ENCODE peak calls at places on chromosomes 1 and 21, in nine cellular contexts. O is left kidney, N is HS-5, I is GM13977, A is ovary, M is cerebellar cortex, T is anterior cingulate cortex, G is choroid plexus epithelial cell, L is iris pigment epithelial cell. W is an unnamed sample.

GRCh38 chr1:107480548-107480947 is 339.7 kb downstream of the NTNG1 start:
- DNase-seq in O (peak; percentile 78), N (no peak), I (no peak), A (no peak), M (peak; percentile 8), T (peak; percentile 15), G (peak; percentile 10), L (no peak), W (no peak)

GRCh38 chr1:108606478-108606877 is 46.6 kb downstream of the EEIG2 start:
- DNase-seq in O (no peak), N (no peak), I (no peak), A (no peak), M (no peak), T (no peak), G (no peak), L (no peak), W (no peak)

GRCh38 chr1:112505878-112506277 is 2.9 kb upstream of the WNT2B start:
- DNase-seq in O (no peak), N (no peak), I (no peak), A (no peak), M (no peak), T (no peak), G (no peak), L (no peak), W (no peak)

GRCh38 chr1:34354367-34354766 is 177.7 kb downstream of the C1orf94 start:
- DNase-seq in O (no peak), N (no peak), I (no peak), A (no peak), M (no peak), T (no peak), G (no peak), L (no peak), W (no peak)

GRCh38 chr1:183279835-183280234 is 93.8 kb downstream of the LAMC2 start:
- DNase-seq in O (no peak), N (peak; percentile 84), I (no peak), A (no peak), M (no peak), T (no peak), G (peak; percentile 96), L (peak; percentile 96), W (peak; percentile 98)

GRCh38 chr1:228281631-228282328 is 73.9 kb downstream of the OBSCN start:
- DNase-seq in O (no peak), N (no peak), I (no peak), A (peak; percentile 31), M (no peak), T (no peak), G (no peak), L (no peak), W (no peak)

GRCh38 chr1:203538726-203539125 is 44.8 kb downstream of the OPTC start:
- DNase-seq in O (no peak), N (no peak), I (no peak), A (no peak), M (no peak), T (no peak), G (no peak), L (no peak), W (no peak)

GRCh38 chr1:26582836-26583460 is 53.4 kb downstream of the RPS6KA1 start:
- DNase-seq in O (no peak), N (peak; percentile 31), I (peak; percentile 56), A (no peak), M (no peak), T (no peak), G (peak; percentile 60), L (peak; percentile 85), W (peak; percentile 79)

GRCh38 chr1:24735619-24736375 is 9.4 kb upstream of the CLIC4 start:
- DNase-seq in O (peak; percentile 79), N (no peak), I (no peak), A (peak; percentile 61), M (peak; percentile 61), T (no peak), G (peak; percentile 55), L (peak; percentile 57), W (peak; percentile 88)

GRCh38 chr21:33292724-33293123 is 26.6 kb downstream of the IL10RB start:
- DNase-seq in O (no peak), N (no peak), I (no peak), A (no peak), M (no peak), T (no peak), G (no peak), L (no peak), W (no peak)

GRCh38 chr1:7406641-7407546 is 364.2 kb upstream of the VAMP3 start:
- DNase-seq in O (no peak), N (no peak), I (no peak), A (peak; percentile 21), M (no peak), T (no peak), G (no peak), L (no peak), W (no peak)

GRCh38 chr1:110356379-110356778 is 17.2 kb downstream of the RBM15 start:
- DNase-seq in O (no peak), N (no peak), I (no peak), A (no peak), M (no peak), T (no peak), G (no peak), L (no peak), W (no peak)

GRCh38 chr1:31460027-31460426 is 47.0 kb downstream of the SERINC2 start:
- DNase-seq in O (no peak), N (no peak), I (no peak), A (no peak), M (no peak), T (no peak), G (peak; percentile 49), L (peak; percentile 43), W (peak; percentile 64)

GRCh38 chr1:37246631-37247030 is 212.3 kb upstream of the GRIK3 start:
- DNase-seq in O (no peak), N (no peak), I (no peak), A (no peak), M (no peak), T (no peak), G (no peak), L (no peak), W (no peak)

GRCh38 chr1:214658785-214659184 is 55.8 kb downstream of the CENPF start:
- DNase-seq in O (peak; percentile 72), N (no peak), I (no peak), A (no peak), M (peak; percentile 15), T (no peak), G (peak; percentile 76), L (peak; percentile 51), W (peak; percentile 47)

W was measured in cardiac fibroblast.